ENCODE peak calls at places on chromosome 18, in eight cellular contexts. T, K, B, V, H, E, R and A are unnamed samples.

GRCh38 chr18:46366977-46367376 is 262.8 kb downstream of the HAUS1 start:
- DNase-seq in T (no peak), K (no peak), B (no peak), V (no peak), H (no peak), E (no peak), R (no peak), A (no peak)

GRCh38 chr18:5600376-5601071 is 56.7 kb upstream of the EPB41L3 start:
- DNase-seq in T (no peak), K (no peak), B (no peak), V (no peak), H (peak; percentile 54), E (no peak), R (no peak), A (no peak)

GRCh38 chr18:48796491-48797205 is 154.1 kb downstream of the SMAD7 start:
- DNase-seq in T (no peak), K (no peak), B (no peak), V (no peak), H (no peak), E (peak; percentile 31), R (no peak), A (peak; percentile 48)

GRCh38 chr18:9117980-9118841 is 15.7 kb downstream of the NDUFV2 start:
- DNase-seq in T (no peak), K (no peak), B (no peak), V (no peak), H (no peak), E (no peak), R (no peak), A (no peak)

GRCh38 chr18:2932247-2933181 is 80.4 kb downstream of the LPIN2 start:
- DNase-seq in T (peak; percentile 23), K (no peak), B (no peak), V (peak; percentile 34), H (peak; percentile 84), E (no peak), R (no peak), A (no peak)

GRCh38 chr18:50819027-50819726 is 639 bp downstream of the MRO start:
- DNase-seq in T (no peak), K (no peak), B (peak; percentile 63), V (no peak), H (peak; percentile 90), E (no peak), R (no peak), A (peak; percentile 81)

GRCh38 chr18:14978191-14978590 is 230.2 kb downstream of the ANKRD30B start:
- DNase-seq in T (no peak), K (no peak), B (no peak), V (no peak), H (no peak), E (no peak), R (no peak), A (no peak)

GRCh38 chr18:40867452-40867851 is 1087.6 kb upstream of the PIK3C3 start:
- DNase-seq in T (no peak), K (no peak), B (no peak), V (no peak), H (no peak), E (no peak), R (no peak), A (no peak)

GRCh38 chr18:2425426-2426317 is 145.6 kb downstream of the METTL4 start:
- DNase-seq in T (no peak), K (no peak), B (no peak), V (no peak), H (no peak), E (no peak), R (no peak), A (no peak)

GRCh38 chr18:54327818-54328217 is 29.8 kb downstream of the STARD6 start:
- DNase-seq in T (no peak), K (no peak), B (no peak), V (no peak), H (no peak), E (no peak), R (no peak), A (no peak)

GRCh38 chr18:57110295-57110694 is 36.6 kb upstream of the BOD1L2 start:
- DNase-seq in T (no peak), K (no peak), B (no peak), V (no peak), H (no peak), E (no peak), R (no peak), A (no peak)

GRCh38 chr18:54119524-54120019 is 104.9 kb downstream of the MBD2 start:
- DNase-seq in T (peak; percentile 59), K (no peak), B (no peak), V (peak; percentile 55), H (peak; percentile 88), E (no peak), R (no peak), A (no peak)

DNA sequence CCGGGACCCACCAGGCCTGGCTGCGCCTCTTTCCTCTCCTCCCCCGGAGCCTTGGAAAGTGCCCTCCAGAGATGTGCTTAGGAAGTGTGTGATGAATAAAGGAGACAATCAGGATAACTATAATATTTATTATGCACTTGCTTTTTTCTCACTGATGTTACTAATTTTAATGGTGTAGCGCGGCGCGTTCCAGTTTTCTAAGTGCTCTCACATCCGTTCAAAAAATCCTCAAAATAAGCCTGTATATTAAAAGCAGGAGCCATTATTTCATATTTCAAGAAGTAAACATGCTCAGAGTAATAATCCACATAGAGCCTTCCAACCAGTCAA is 929 bp upstream of the MPPE1 start:
- DNase-seq in T (no peak), K (no peak), B (no peak), V (no peak), H (no peak), E (no peak), R (no peak), A (no peak)
- TF ChIP-seq POLR2AphosphoS5 in T (no peak), K (no peak), B (no peak), V (no peak), H (no peak), E (no peak), R (no peak), A (no peak)

DNA sequence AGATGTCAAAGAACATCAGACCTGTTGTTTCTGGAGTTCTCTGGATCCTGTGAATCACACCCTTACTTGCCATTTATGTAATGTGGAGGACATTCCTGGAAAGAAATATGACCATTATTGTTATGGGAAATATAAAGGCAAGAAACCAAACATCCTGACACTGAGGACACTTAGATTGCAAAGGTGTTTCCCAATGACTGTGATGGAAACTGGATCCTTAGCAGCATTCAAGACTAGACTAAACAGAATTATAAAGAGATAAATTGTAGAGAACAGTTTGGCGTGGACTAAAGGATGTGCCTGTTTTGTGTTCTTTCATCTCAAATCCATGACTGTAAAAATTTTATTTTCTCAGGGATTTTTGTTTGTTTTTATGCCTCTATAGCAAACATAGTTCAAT is 347.7 kb upstream of the SLC14A2 start:
- DNase-seq in T (no peak), K (no peak), B (no peak), V (no peak), H (no peak), E (no peak), R (no peak), A (no peak)
- TF ChIP-seq POLR2AphosphoS5 in T (no peak), K (no peak), B (no peak), V (no peak), H (no peak), E (no peak), R (no peak), A (no peak)

GRCh38 chr18:58396966-58397365 is 231.9 kb downstream of the ALPK2 start:
- DNase-seq in T (no peak), K (no peak), B (no peak), V (no peak), H (no peak), E (no peak), R (no peak), A (no peak)

GRCh38 chr18:58393295-58393694 is 235.6 kb downstream of the ALPK2 start:
- DNase-seq in T (no peak), K (no peak), B (no peak), V (no peak), H (no peak), E (no peak), R (no peak), A (no peak)

GRCh38 chr18:58396144-58396543 is 232.7 kb downstream of the ALPK2 start:
- DNase-seq in T (no peak), K (no peak), B (no peak), V (no peak), H (no peak), E (no peak), R (no peak), A (no peak)

GRCh38 chr18:58394046-58394445 is 234.8 kb downstream of the ALPK2 start:
- DNase-seq in T (no peak), K (no peak), B (no peak), V (no peak), H (no peak), E (peak; percentile 37), R (no peak), A (no peak)

DNA sequence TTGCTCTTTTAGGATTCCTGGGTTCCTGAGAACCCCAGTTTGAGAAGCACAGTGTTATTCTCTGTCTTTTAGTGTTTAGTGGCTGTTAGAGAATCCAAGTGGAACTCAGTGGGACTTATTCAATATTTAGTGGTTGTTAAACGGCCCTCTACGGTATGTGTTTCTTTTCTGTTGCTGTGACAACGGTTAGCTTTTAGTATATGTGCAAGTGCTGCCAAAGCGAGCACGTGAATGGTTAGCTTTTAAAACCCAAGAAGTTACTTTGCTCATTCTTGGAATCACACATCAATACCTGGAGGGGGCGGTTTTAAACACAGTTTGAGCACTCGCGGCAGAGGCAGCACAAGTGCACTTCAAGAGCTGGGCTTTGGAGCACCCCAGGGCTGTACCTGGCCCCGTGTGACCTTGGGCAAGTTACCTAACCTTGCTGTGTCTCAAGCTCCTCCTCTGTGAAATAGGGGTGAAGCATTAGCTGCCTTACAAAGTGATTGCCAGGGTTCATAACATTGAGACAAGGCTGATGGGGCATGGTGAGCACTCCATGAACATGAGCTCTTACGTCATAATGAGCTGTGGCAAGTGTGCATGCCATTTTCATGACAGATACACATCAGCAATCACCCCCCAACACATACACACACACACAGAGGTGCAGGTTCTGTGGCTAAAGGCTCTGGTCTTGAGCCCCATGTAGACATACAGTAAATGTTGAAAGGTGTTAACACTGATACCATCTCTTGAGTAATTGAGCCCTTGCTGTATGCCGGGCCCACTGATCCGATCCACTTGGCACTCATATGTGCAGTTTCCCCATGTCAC is 234.1 kb downstream of the ALPK2 start:
- DNase-seq in T (no peak), K (no peak), B (no peak), V (no peak), H (no peak), E (no peak), R (no peak), A (no peak)
- TF ChIP-seq POLR2AphosphoS5 in T (no peak), K (no peak), B (no peak), V (no peak), H (no peak), E (no peak), R (no peak), A (no peak)

GRCh38 chr18:12283666-12284065 is 24.4 kb upstream of the TUBB6 start:
- DNase-seq in T (no peak), K (no peak), B (no peak), V (no peak), H (no peak), E (no peak), R (no peak), A (no peak)

GRCh38 chr18:12288406-12288762 is 19.7 kb upstream of the TUBB6 start:
- DNase-seq in T (no peak), K (no peak), B (no peak), V (no peak), H (peak; percentile 55), E (peak; percentile 8), R (no peak), A (peak; percentile 2)

GRCh38 chr18:12290086-12290485 is 18.0 kb upstream of the TUBB6 start:
- DNase-seq in T (no peak), K (no peak), B (no peak), V (no peak), H (no peak), E (peak; percentile 24), R (no peak), A (peak; percentile 43)

GRCh38 chr18:12287684-12288405 is 20.2 kb upstream of the TUBB6 start:
- DNase-seq in T (no peak), K (no peak), B (peak; percentile 73), V (peak; percentile 54), H (peak; percentile 66), E (peak; percentile 93), R (no peak), A (peak; percentile 63)

GRCh38 chr18:12287131-12287681 is 20.8 kb upstream of the TUBB6 start:
- DNase-seq in T (no peak), K (no peak), B (no peak), V (no peak), H (peak; percentile 77), E (no peak), R (no peak), A (peak; percentile 64)
- TF ChIP-seq POLR2AphosphoS5 in T (no peak), K (no peak), B (no peak), V (no peak), H (no peak), E (no peak), R (no peak), A (no peak)